ENCODE peak calls at places on chromosome 10, in four cellular contexts. G is T-helper 17 cell; K is CD4-positive, alpha-beta memory T cell; B is cardiac muscle cell. R is an unnamed sample. For H3K9me3, the result is how much of the 10 kb centered on the place peaks cover.

GRCh38 chr10:12448729-12449391 is 99.5 kb downstream of the CAMK1D start:
- DNase-seq in K (peak), G (peak), B (peak), R (no peak)

GRCh38 chr10:128463991-128464755 is 337.9 kb upstream of the MKI67 start:
- DNase-seq in G (peak), K (peak), B (peak), R (no peak)

GRCh38 chr10:127824826-127825225 is 67.9 kb downstream of the CLRN3 start:
- DNase-seq in K (no peak), B (no peak), G (no peak), R (no peak)

GRCh38 chr10:11469575-11470391 is 141.7 kb downstream of the USP6NL start:
- DNase-seq in B (no peak), K (no peak), G (no peak), R (no peak)

GRCh38 chr10:48776528-48776927 is 91.9 kb downstream of the WDFY4 start:
- DNase-seq in B (no peak), G (no peak), K (no peak), R (no peak)

GRCh38 chr10:3680186-3680585 is 104.8 kb downstream of the KLF6 start:
- DNase-seq in G (no peak), K (no peak), B (no peak), R (no peak)

GRCh38 chr10:102612964-102613275 is 31.4 kb upstream of the TRIM8 start:
- DNase-seq in B (no peak), G (peak), K (peak), R (peak)

GRCh38 chr10:126171555-126171954 is 216.7 kb downstream of the ADAM12 start:
- DNase-seq in B (peak), G (no peak), K (no peak), R (no peak)

GRCh38 chr10:128896183-128896805 is 570.7 kb upstream of the MGMT start:
- DNase-seq in G (no peak), K (no peak), B (peak), R (no peak)

GRCh38 chr10:79434816-79435215 is 10.6 kb downstream of the ZCCHC24 start:
- DNase-seq in B (peak), G (no peak), K (no peak), R (no peak)

GRCh38 chr10:78277734-78278404 is 244.2 kb downstream of the RPS24 start:
- DNase-seq in B (peak), G (no peak), K (no peak), R (no peak)

GRCh38 chr10:50325449-50326188 is 74.3 kb upstream of the ASAH2 start:
- DNase-seq in G (no peak), K (no peak), B (peak), R (peak)

GRCh38 chr10:96275685-96276418 is 4.5 kb upstream of the BLNK start:
- DNase-seq in G (no peak), B (no peak), K (no peak), R (no peak)

GRCh38 chr10:88989824-88990527 is 622 bp upstream of the FAS start:
- DNase-seq in B (peak), G (no peak), K (no peak), R (no peak)

GRCh38 chr10:116769791-116770190 is 27.4 kb upstream of the HSPA12A start:
- DNase-seq in B (peak), K (no peak), G (no peak), R (no peak)

GRCh38 chr10:93760490-93760889 is 2.8 kb downstream of the LGI1 start:
- DNase-seq in B (no peak), K (no peak), G (no peak), R (no peak)

GRCh38 chr10:91349381-91349780 is 60.8 kb upstream of the HECTD2 start:
- DNase-seq in B (peak), K (no peak), G (no peak), R (no peak)

GRCh38 chr10:24385776-24386175 is 176.8 kb downstream of the KIAA1217 start:
- DNase-seq in K (no peak), B (peak), G (no peak), R (no peak)

GRCh38 chr10:129864601-129865126 is 99.4 kb downstream of the EBF3 start:
- DNase-seq in B (peak), K (no peak), G (no peak), R (no peak)

GRCh38 chr10:22427101-22427500 is 81.8 kb downstream of the SPAG6 start:
- DNase-seq in G (no peak), K (no peak), B (peak), R (no peak)

GRCh38 chr10:69576334-69577011 is 3.3 kb upstream of the NEUROG3 start:
- DNase-seq in B (no peak), K (no peak), G (no peak), R (no peak)

GRCh38 chr10:79137404-79137803 is 68.6 kb downstream of the ZMIZ1 start:
- DNase-seq in G (no peak), K (no peak), B (no peak), R (no peak)

GRCh38 chr10:13815766-13816165 is 229.0 kb downstream of the PRPF18 start:
- DNase-seq in G (no peak), K (no peak), B (no peak), R (no peak)

GRCh38 chr10:31757374-31757773 is 171.3 kb downstream of the ARHGAP12 start:
- DNase-seq in B (no peak), G (no peak), K (no peak), R (no peak)

GRCh38 chr10:96501985-96502384 is 11.7 kb downstream of the TLL2 start:
- DNase-seq in B (no peak), G (no peak), K (no peak), R (peak)

GRCh38 chr10:35442006-35442405 is 105.7 kb downstream of the CCNY start:
- DNase-seq in K (no peak), G (no peak), B (no peak), R (no peak)

GRCh38 chr10:110356628-110357245 is 52.0 kb upstream of the SMNDC1 start:
- DNase-seq in K (peak), G (peak), B (peak), R (peak)

GRCh38 chr10:93600861-93601773 is at the start of gene RBP4:
- DNase-seq in B (peak), G (no peak), K (no peak), R (no peak)

GRCh38 chr10:123135415-123136141 is at the start of gene HMX3:
- DNase-seq in G (no peak), B (peak), K (peak), R (no peak)

GRCh38 chr10:69410487-69410886 is 6.2 kb downstream of the TACR2 start:
- DNase-seq in K (no peak), B (no peak), G (no peak), R (no peak)

GRCh38 chr10:65793738-65794425 is 1132.0 kb upstream of the LRRTM3 start:
- DNase-seq in B (peak), K (no peak), G (no peak), R (no peak)

GRCh38 chr10:67076175-67076574 is 150.3 kb downstream of the LRRTM3 start:
- DNase-seq in G (no peak), K (no peak), B (no peak), R (no peak)

GRCh38 chr10:278707-279106 is 143.5 kb downstream of the ZMYND11 start:
- DNase-seq in K (no peak), B (no peak), G (no peak), R (no peak)

GRCh38 chr10:121956111-121957061 is 18.6 kb downstream of the NSMCE4A start:
- DNase-seq in K (no peak), B (peak), G (no peak), R (no peak)

GRCh38 chr10:92848441-92849233 is at the start of gene EXOC6:
- DNase-seq in G (peak), B (peak), K (peak), R (peak)

GRCh38 chr10:70272925-70273316 is 10.9 kb downstream of the NPFFR1 start:
- DNase-seq in G (no peak), K (peak), B (peak), R (no peak)

GRCh38 chr10:74036474-74036873 is 38.6 kb downstream of the VCL start:
- DNase-seq in G (no peak), K (no peak), B (no peak), R (no peak)

GRCh38 chr10:71945819-71946474 is 18.2 kb upstream of the CHST3 start:
- DNase-seq in K (no peak), B (no peak), G (no peak), R (no peak)

GRCh38 chr10:71946700-71947099 is 17.5 kb upstream of the CHST3 start:
- DNase-seq in B (no peak), K (no peak), G (no peak), R (no peak)

GRCh38 chr10:71952745-71953144 is 11.4 kb upstream of the CHST3 start:
- DNase-seq in K (no peak), G (no peak), B (no peak), R (no peak)

GRCh38 chr10:71950683-71951082 is 13.5 kb upstream of the CHST3 start:
- DNase-seq in B (no peak), G (no peak), K (no peak), R (no peak)

DNA sequence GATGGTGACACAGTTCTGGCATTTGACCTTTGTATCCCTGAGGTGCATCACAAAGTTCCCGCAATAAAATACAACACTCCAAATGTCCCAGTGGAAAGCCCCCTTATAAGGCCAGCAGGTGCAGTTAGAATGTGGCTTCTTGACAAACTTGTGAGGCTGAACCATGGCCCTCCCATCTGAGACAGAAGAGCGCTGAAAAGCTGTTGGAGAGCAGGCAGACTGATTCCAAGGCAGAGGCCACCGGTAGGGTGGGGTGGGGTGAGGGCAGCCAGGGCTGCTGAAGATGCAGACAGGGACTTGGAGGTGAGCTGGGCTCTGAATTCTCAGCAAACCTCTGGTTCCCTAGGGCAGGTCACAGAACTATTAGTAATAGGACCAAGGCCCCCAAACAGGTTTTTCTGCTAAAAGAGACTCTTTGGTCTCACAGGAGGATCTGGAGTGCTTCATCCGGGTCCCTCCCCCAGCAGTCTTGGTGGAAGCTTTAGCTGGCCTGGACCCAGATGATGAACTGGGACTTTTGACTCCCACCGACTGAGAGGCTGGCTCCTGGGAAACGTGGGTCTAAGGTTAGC is 15.6 kb upstream of the CHST3 start:
- DNase-seq in K (no peak), G (no peak), B (no peak), R (no peak)
- H3K9me3 ChIP-seq in K (under half), G (under half), B (under half), R (under half)

DNA sequence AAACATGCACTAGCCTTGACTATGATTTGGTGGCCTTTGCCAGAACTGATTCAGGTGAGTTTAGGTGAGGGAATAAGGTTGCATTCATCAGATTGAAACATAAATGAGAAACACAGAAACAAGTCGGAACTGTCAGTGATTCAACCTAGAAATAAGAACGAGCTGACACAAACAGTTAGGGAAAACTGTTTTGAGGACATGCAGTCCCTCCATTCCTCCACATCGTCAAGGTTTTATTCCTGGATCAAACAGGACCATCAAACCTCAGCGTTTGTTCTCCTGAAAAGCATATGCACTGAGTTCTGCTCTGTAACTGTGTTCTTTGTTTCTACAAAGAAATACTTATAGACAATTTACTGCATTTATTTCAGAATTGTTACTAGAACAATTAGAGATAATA is 1.7 kb downstream of the ZNF248 start:
- DNase-seq in B (no peak), K (no peak), G (no peak), R (no peak)
- H3K9me3 ChIP-seq in B (under half), K (under half), G (under half), R (under half)

GRCh38 chr10:18561861-18562551 is 89.4 kb downstream of the NSUN6 start:
- DNase-seq in B (no peak), K (no peak), G (no peak), R (no peak)
- H3K9me3 ChIP-seq in B (under half), K (under half), G (under half), R (under half)

DNA sequence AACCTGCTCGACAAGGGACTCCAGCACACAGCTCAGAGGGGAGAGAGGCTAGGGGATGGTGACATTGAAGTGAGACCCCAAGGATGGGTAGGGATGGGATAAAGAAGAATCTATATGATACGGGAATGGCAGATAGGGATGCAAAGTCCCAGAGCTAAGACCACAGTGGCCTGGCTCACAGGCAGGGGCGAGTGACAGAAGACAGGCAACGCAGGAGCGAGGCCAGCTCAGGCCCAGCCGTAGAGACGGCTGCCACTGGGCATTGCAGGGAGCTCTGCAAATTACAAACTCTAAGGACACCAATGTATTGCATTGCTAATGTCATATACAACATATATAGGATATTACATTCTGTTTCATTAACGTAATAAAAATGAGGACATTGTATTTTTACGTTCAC is 131.4 kb downstream of the TCERG1L start:
- DNase-seq in G (no peak), B (no peak), K (no peak), R (no peak)
- H3K9me3 ChIP-seq in G (under half), B (under half), K (under half), R (under half)

DNA sequence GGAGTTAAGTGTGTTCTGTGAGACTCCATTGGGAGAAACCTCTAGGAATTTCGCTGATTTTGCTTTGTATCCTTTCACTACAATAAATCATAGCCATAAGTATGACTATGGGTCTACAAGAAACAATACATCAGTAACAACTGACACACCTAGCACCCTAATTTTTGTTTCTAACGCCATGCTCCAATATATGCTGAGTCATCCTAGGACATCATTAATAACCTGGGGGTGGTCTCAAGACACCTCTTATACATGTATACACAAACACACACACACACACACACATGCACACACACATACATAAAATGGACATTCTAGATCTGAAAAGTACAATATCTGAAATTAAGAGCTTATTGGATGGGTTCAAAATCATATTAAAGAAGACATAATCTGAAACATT is 18.2 kb downstream of the ZNF248 start:
- DNase-seq in G (no peak), K (no peak), B (no peak), R (no peak)
- H3K9me3 ChIP-seq in G (under half), K (under half), B (under half), R (under half)

GRCh38 chr10:133015321-133015720 is 72.4 kb upstream of the ADGRA1 start:
- DNase-seq in G (no peak), B (no peak), K (no peak), R (no peak)
- H3K9me3 ChIP-seq in G (under half), B (under half), K (under half), R (under half)

GRCh38 chr10:43862756-43863155 is 214.1 kb upstream of the ZNF32 start:
- DNase-seq in B (no peak), G (no peak), K (no peak), R (no peak)
- H3K9me3 ChIP-seq in B (under half), G (under half), K (under half), R (under half)

R was measured in RWPE2.